ENCODE peak calls at places on chromosomes 7 and 10, in ten cellular contexts. F is GM12865, O is OCI-LY7, L is astrocyte, T is astrocyte of the spinal cord, I is tibial nerve, E is WERI-Rb-1, V is dorsolateral prefrontal cortex, N is heart right ventricle, Y is left ventricle myocardium inferior. H is an unnamed sample.

GRCh38 chr7:83439021-83439420 is 209.9 kb downstream of the SEMA3E start:
- DNase-seq in F (no peak), O (no peak), L (peak), T (peak), I (no peak), E (no peak), V (no peak), N (no peak), Y (no peak), H (no peak)

GRCh38 chr10:52314822-52315552 is 906 bp downstream of the DKK1 start:
- DNase-seq in F (no peak), O (no peak), L (peak), T (peak), I (no peak), E (no peak), V (peak), N (no peak), Y (no peak), H (no peak)

GRCh38 chr7:84256481-84256880 is 61.9 kb upstream of the SEMA3A start:
- DNase-seq in F (no peak), O (no peak), L (no peak), T (no peak), I (no peak), E (no peak), V (no peak), N (no peak), Y (no peak), H (no peak)

GRCh38 chr10:35016009-35016408 is 74.1 kb downstream of the CUL2 start:
- DNase-seq in F (no peak), O (no peak), L (no peak), T (no peak), I (no peak), E (no peak), V (no peak), N (no peak), Y (no peak), H (no peak)

GRCh38 chr7:143217806-143218205 is 4.0 kb upstream of the TAS2R40 start:
- DNase-seq in F (no peak), O (no peak), L (no peak), T (no peak), I (no peak), E (peak), V (no peak), N (no peak), Y (no peak), H (no peak)

GRCh38 chr7:1025747-1026581 is 18.4 kb upstream of the GPR146 start:
- DNase-seq in F (no peak), O (peak), L (no peak), T (no peak), I (no peak), E (no peak), V (no peak), N (no peak), Y (no peak), H (no peak)

GRCh38 chr7:44218418-44219201 is 17.8 kb downstream of the YKT6 start:
- DNase-seq in F (no peak), O (peak), L (no peak), T (no peak), I (peak), E (peak), V (peak), N (no peak), Y (peak), H (no peak)

GRCh38 chr7:149293338-149293737 is 31.3 kb downstream of the ZNF783 start:
- DNase-seq in F (no peak), O (no peak), L (no peak), T (no peak), I (no peak), E (no peak), V (no peak), N (no peak), Y (no peak), H (no peak)

GRCh38 chr10:99926925-99927718 is 82.6 kb downstream of the DNMBP start:
- DNase-seq in F (no peak), O (no peak), L (peak), T (peak), I (no peak), E (no peak), V (no peak), N (peak), Y (peak), H (no peak)

GRCh38 chr7:24812313-24812945 is 55.2 kb upstream of the GSDME start:
- DNase-seq in F (peak), O (peak), L (no peak), T (peak), I (no peak), E (peak), V (no peak), N (peak), Y (peak), H (no peak)

GRCh38 chr7:100033526-100033925 is 16.0 kb upstream of the ZSCAN21 start:
- DNase-seq in F (no peak), O (no peak), L (no peak), T (no peak), I (no peak), E (no peak), V (no peak), N (no peak), Y (no peak), H (no peak)

GRCh38 chr10:132264966-132265877 is 42.5 kb downstream of the STK32C start:
- DNase-seq in F (no peak), O (no peak), L (peak), T (peak), I (no peak), E (no peak), V (peak), N (no peak), Y (no peak), H (no peak)

GRCh38 chr10:20271490-20271889 is 455.3 kb downstream of the PLXDC2 start:
- DNase-seq in F (no peak), O (no peak), L (no peak), T (no peak), I (no peak), E (no peak), V (no peak), N (no peak), Y (no peak), H (no peak)

GRCh38 chr10:24622781-24623301 is 100.8 kb downstream of the ARHGAP21 start:
- DNase-seq in F (no peak), O (peak), L (peak), T (peak), I (no peak), E (no peak), V (no peak), N (no peak), Y (no peak), H (no peak)

GRCh38 chr10:43981232-43981631 is 332.6 kb upstream of the ZNF32 start:
- DNase-seq in F (no peak), O (no peak), L (no peak), T (no peak), I (no peak), E (no peak), V (no peak), N (no peak), Y (no peak), H (no peak)

GRCh38 chr7:142788303-142789286 is 17.8 kb downstream of the PRSS2 start:
- DNase-seq in F (no peak), O (no peak), L (no peak), T (no peak), I (no peak), E (peak), V (no peak), N (no peak), Y (no peak), H (no peak)

GRCh38 chr7:156179872-156180390 is 367.7 kb upstream of the SHH start:
- DNase-seq in F (no peak), O (no peak), L (no peak), T (no peak), I (no peak), E (no peak), V (no peak), N (no peak), Y (no peak), H (no peak)

GRCh38 chr7:29194206-29194593 is 375 bp upstream of the CHN2 start:
- DNase-seq in F (no peak), O (no peak), L (no peak), T (no peak), I (no peak), E (peak), V (peak), N (no peak), Y (peak), H (no peak)

GRCh38 chr10:120204877-120205276 is 252.2 kb upstream of the PLPP4 start:
- DNase-seq in F (no peak), O (no peak), L (no peak), T (no peak), I (no peak), E (no peak), V (no peak), N (no peak), Y (no peak), H (no peak)

GRCh38 chr10:69512901-69513300 is 60.3 kb downstream of the NEUROG3 start:
- DNase-seq in F (no peak), O (no peak), L (no peak), T (no peak), I (no peak), E (no peak), V (no peak), N (no peak), Y (no peak), H (no peak)

DNA sequence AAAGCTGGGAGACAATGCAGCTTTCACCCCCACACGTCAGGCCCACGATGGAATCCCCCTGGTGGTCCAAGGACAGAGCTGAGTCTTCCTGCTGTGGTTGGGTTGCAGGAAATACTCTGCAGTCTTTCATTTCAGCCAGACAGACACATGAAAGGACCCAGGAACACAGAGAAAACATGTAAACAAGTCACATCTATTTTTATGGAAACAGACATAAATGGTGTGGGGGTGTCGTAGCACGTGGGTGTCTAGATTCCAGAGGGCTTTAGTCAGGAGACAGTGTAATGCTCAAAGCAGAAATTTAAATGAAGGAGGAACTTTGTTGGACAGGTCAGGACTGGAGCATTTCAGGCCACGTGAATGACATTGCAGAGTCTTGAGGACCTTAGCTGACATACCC is 444.6 kb downstream of the SUGCT start:
- DNase-seq in F (no peak), O (no peak), L (peak), T (peak), I (no peak), E (peak), V (no peak), N (no peak), Y (no peak), H (no peak)
- TF ChIP-seq CTCF in F (no peak), O (no peak), L (no peak), T (peak), I (no peak), E (no peak), V (no peak), N (no peak), Y (no peak), H (no peak)

GRCh38 chr7:2069472-2069860 is 163.3 kb downstream of the MAD1L1 start:
- DNase-seq in F (no peak), O (peak), L (peak), T (peak), I (no peak), E (no peak), V (peak), N (no peak), Y (no peak), H (no peak)
- TF ChIP-seq CTCF in F (no peak), O (no peak), L (no peak), T (no peak), I (no peak), E (no peak), V (no peak), N (no peak), Y (no peak), H (no peak)

DNA sequence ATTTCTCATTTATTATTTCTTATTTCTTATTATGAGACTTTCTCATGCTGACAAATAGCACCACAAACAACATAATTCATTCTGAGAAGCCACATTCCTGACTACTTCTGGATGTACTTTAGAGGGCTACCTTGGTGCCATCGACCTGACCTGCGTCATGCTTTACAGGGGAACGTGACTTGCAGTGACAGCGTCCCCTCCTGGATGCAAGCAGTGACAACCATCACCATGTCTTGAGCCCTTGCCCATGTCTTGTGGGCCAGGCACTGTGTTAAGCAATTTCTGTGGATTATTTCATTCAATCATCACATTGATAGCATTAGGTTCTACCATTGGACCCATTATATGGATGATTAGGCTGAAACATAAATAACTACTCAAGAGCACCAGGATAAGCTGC is 137.0 kb downstream of the ANK3 start:
- DNase-seq in F (no peak), O (no peak), L (no peak), T (no peak), I (no peak), E (no peak), V (no peak), N (no peak), Y (no peak), H (no peak)
- TF ChIP-seq CTCF in F (no peak), O (no peak), L (no peak), T (peak), I (no peak), E (peak), V (no peak), N (no peak), Y (no peak), H (no peak)

GRCh38 chr7:47100815-47101435 is 481.0 kb downstream of the TNS3 start:
- DNase-seq in F (peak), O (peak), L (no peak), T (peak), I (no peak), E (peak), V (no peak), N (peak), Y (peak), H (no peak)
- TF ChIP-seq CTCF in F (peak), O (peak), L (peak), T (peak), I (no peak), E (peak), V (no peak), N (no peak), Y (peak), H (no peak)

GRCh38 chr7:76330245-76330644 is 27.8 kb downstream of the HSPB1 start:
- DNase-seq in F (no peak), O (no peak), L (no peak), T (no peak), I (no peak), E (no peak), V (peak), N (no peak), Y (no peak), H (no peak)

GRCh38 chr7:76328390-76328789 is 25.9 kb downstream of the HSPB1 start:
- DNase-seq in F (no peak), O (no peak), L (no peak), T (no peak), I (no peak), E (no peak), V (peak), N (no peak), Y (no peak), H (no peak)

GRCh38 chr7:76329479-76329878 is 27.0 kb downstream of the HSPB1 start:
- DNase-seq in F (no peak), O (no peak), L (no peak), T (no peak), I (no peak), E (no peak), V (peak), N (no peak), Y (no peak), H (no peak)

GRCh38 chr7:76332073-76332472 is 26.7 kb downstream of the YWHAG start:
- DNase-seq in F (no peak), O (no peak), L (no peak), T (no peak), I (no peak), E (no peak), V (peak), N (no peak), Y (no peak), H (no peak)

DNA sequence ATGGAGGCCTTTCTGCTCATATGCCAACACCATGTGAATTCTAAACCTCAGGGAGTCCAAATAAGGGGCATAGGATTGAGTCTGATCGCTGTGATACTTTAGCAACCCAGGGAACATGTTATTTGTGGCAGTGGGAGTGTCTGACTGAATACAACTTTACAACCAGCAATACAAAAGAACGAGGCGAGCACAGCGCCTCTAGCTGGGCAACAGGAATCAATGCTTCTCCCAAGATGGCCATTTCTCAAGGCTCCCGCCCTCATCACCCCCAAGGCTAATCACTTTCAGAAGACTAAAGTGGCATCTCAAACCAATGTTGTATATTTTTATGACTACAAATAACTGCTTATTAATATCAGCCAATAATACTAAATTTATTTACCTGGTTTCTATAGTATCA is 28.1 kb downstream of the YWHAG start:
- DNase-seq in F (no peak), O (no peak), L (no peak), T (no peak), I (no peak), E (no peak), V (peak), N (no peak), Y (no peak), H (no peak)
- TF ChIP-seq CTCF in F (no peak), O (peak), L (no peak), T (no peak), I (no peak), E (peak), V (no peak), N (no peak), Y (no peak), H (no peak)

DNA sequence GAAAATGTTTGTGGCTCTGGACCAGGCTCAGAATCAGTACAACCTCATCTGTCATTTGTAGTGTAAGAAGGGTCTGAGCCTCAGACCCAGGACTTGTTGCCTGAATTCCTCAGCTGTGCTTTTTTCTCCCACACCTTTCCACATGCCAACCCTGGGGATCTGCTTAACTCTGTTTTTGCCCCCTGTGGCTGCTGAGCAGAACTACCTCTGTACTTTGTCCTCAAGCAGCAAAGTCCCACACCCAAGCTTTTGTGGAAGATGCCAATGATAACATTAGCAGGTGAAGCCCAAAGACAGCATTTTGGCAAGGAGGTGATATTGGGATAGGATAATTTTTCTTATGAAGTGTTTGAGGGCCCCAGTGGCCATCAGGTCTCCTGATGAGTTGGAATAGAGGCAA is 5.8 kb upstream of the CYP2C18 start:
- DNase-seq in F (no peak), O (peak), L (no peak), T (no peak), I (no peak), E (no peak), V (no peak), N (no peak), Y (no peak), H (no peak)
- TF ChIP-seq CTCF in F (peak), O (peak), L (no peak), T (no peak), I (no peak), E (peak), V (no peak), N (no peak), Y (no peak), H (no peak)

GRCh38 chr7:23012797-23013714 is 874 bp downstream of the HYCC1 start:
- DNase-seq in F (peak), O (peak), L (no peak), T (peak), I (no peak), E (peak), V (peak), N (peak), Y (peak), H (peak)
- TF ChIP-seq CTCF in F (no peak), O (peak), L (no peak), T (peak), I (no peak), E (no peak), V (no peak), N (no peak), Y (peak), H (no peak)

H was measured in omental fat pad.